ENCODE peak calls at places on chromosome 6, in five cellular contexts. I is fibroblast of mammary gland, E is NCI-H446, T is right cardiac atrium, L is fibroblast of lung. W is an unnamed sample.

GRCh38 chr6:98944598-98945011 is 3.1 kb downstream of the FBXL4 start:
- DNase-seq in I (peak), E (peak), T (no peak), L (peak), W (peak)

GRCh38 chr6:44053760-44054556 is 73.3 kb downstream of the MRPL14 start:
- DNase-seq in I (peak), E (no peak), T (peak), L (peak), W (peak)

GRCh38 chr6:86937219-86938079 is at the start of gene HTR1E:
- DNase-seq in I (peak), E (peak), T (no peak), L (peak), W (peak)

GRCh38 chr6:158912591-158912990 is 87.4 kb downstream of the RSPH3 start:
- DNase-seq in I (no peak), E (no peak), T (no peak), L (no peak), W (no peak)

GRCh38 chr6:50845499-50846108 is 26.9 kb downstream of the TFAP2B start:
- DNase-seq in I (no peak), E (no peak), T (peak), L (no peak), W (no peak)

GRCh38 chr6:99802396-99803031 is 191.5 kb downstream of the MCHR2 start:
- DNase-seq in I (no peak), E (no peak), T (no peak), L (no peak), W (no peak)

GRCh38 chr6:122736166-122736565 is 43.4 kb upstream of the FABP7 start:
- DNase-seq in I (no peak), E (no peak), T (no peak), L (no peak), W (no peak)

GRCh38 chr6:121247386-121247785 is 86.9 kb downstream of the TBC1D32 start:
- DNase-seq in I (peak), E (no peak), T (no peak), L (peak), W (peak)

GRCh38 chr6:27295301-27296079 is 16.6 kb downstream of the POM121L2 start:
- DNase-seq in I (peak), E (peak), T (no peak), L (peak), W (peak)

GRCh38 chr6:78984225-78984950 is 93.7 kb downstream of the PHIP start:
- DNase-seq in I (no peak), E (no peak), T (no peak), L (no peak), W (no peak)

GRCh38 chr6:170091000-170091638 is 199.8 kb downstream of the DLL1 start:
- DNase-seq in I (no peak), E (no peak), T (peak), L (no peak), W (no peak)

GRCh38 chr6:36598326-36598725 is 4.2 kb downstream of the SRSF3 start:
- DNase-seq in I (no peak), E (no peak), T (no peak), L (no peak), W (no peak)

GRCh38 chr6:37990762-37991525 is 171.4 kb downstream of the ZFAND3 start:
- DNase-seq in I (peak), E (no peak), T (no peak), L (peak), W (peak)

GRCh38 chr6:111711476-111711875 is 105.8 kb upstream of the TRAF3IP2 start:
- DNase-seq in I (no peak), E (peak), T (peak), L (no peak), W (no peak)

GRCh38 chr6:56693246-56693607 is 50.5 kb upstream of the DST start:
- DNase-seq in I (peak), E (peak), T (peak), L (peak), W (peak)

GRCh38 chr6:8859501-8859900 is 424.2 kb upstream of the SLC35B3 start:
- DNase-seq in I (no peak), E (no peak), T (no peak), L (no peak), W (no peak)

W was measured in ELR.